ENCODE peak calls at places on chromosomes 5 and 9, in five cellular contexts. H, V, P, A and Z are unnamed samples.

GRCh38 chr5:10482791-10483530 is 41.3 kb downstream of the ROPN1L start:
- DNase-seq in V (no peak), P (no peak), A (no peak), H (no peak), Z (no peak)

GRCh38 chr5:112548246-112548982 is 129.3 kb upstream of the EPB41L4A start:
- DNase-seq in V (no peak), A (no peak), P (peak), H (no peak), Z (no peak)

GRCh38 chr5:8013951-8014844 is 145.2 kb downstream of the MTRR start:
- DNase-seq in P (no peak), A (peak), H (no peak), V (no peak), Z (no peak)

GRCh38 chr5:143173139-143173889 is 230.2 kb downstream of the NR3C1 start:
- DNase-seq in V (no peak), A (no peak), P (no peak), H (peak), Z (no peak)

GRCh38 chr5:83538788-83539535 is 67.4 kb downstream of the VCAN start:
- DNase-seq in V (no peak), A (no peak), H (no peak), P (no peak), Z (no peak)

GRCh38 chr9:100472725-100473261 is at the start of gene TMEFF1:
- DNase-seq in P (peak), H (peak), V (no peak), A (peak), Z (no peak)

GRCh38 chr9:8338249-8338721 is 538.7 kb upstream of the DMAC1 start:
- DNase-seq in H (no peak), A (no peak), P (peak), V (no peak), Z (no peak)

GRCh38 chr9:134306583-134307222 is 19.6 kb upstream of the RXRA start:
- DNase-seq in P (no peak), V (no peak), H (no peak), A (no peak), Z (no peak)

GRCh38 chr9:115850548-115851304 is 302.9 kb upstream of the PAPPA start:
- DNase-seq in A (no peak), P (peak), V (no peak), H (no peak), Z (peak)

GRCh38 chr5:10913846-10914245 is 152.8 kb upstream of the DAP start:
- DNase-seq in P (peak), A (no peak), V (no peak), H (no peak), Z (no peak)

GRCh38 chr9:14433841-14434511 is 120.0 kb upstream of the NFIB start:
- DNase-seq in A (no peak), H (no peak), P (peak), V (no peak), Z (peak)

GRCh38 chr5:84382363-84383295 is 2.1 kb downstream of the EDIL3 start:
- DNase-seq in V (no peak), P (peak), H (peak), A (no peak), Z (peak)

GRCh38 chr9:132698989-132699388 is 28.7 kb downstream of the GTF3C4 start:
- DNase-seq in P (peak), A (no peak), V (no peak), H (no peak), Z (no peak)